ENCODE peak calls at places on chromosomes 12 and 14, in six cellular contexts. B, U, M, C, Q and Y are unnamed samples.

GRCh38 chr12:124917841-124918621 is 3.6 kb upstream of the UBC start:
- DNase-seq in B (peak), C (no peak), Q (no peak), M (no peak), U (peak), Y (peak)

GRCh38 chr14:68088463-68088862 is 268.9 kb downstream of the RAD51B start:
- DNase-seq in B (peak), Q (no peak), U (no peak), C (no peak), M (no peak), Y (no peak)

GRCh38 chr14:91363776-91364523 is 53.7 kb downstream of the CCDC88C start:
- DNase-seq in M (no peak), C (no peak), Q (no peak), U (peak), B (no peak), Y (no peak)

GRCh38 chr12:132373967-132374820 is 44.8 kb upstream of the GALNT9 start:
- DNase-seq in C (no peak), U (no peak), Q (peak), B (peak), M (peak), Y (no peak)

GRCh38 chr14:96574171-96574632 is 72.0 kb downstream of the PAPOLA start:
- DNase-seq in Q (no peak), U (no peak), C (no peak), B (no peak), M (peak), Y (no peak)

GRCh38 chr12:110010853-110011835 is 11.9 kb downstream of the ANKRD13A start:
- DNase-seq in M (no peak), Q (no peak), U (peak), B (no peak), C (peak), Y (no peak)

GRCh38 chr14:56117765-56118610 is at the start of gene PELI2:
- DNase-seq in C (peak), Q (peak), U (peak), M (peak), B (peak), Y (peak)

GRCh38 chr14:34330846-34331245 is 131.2 kb downstream of the SPTSSA start:
- DNase-seq in B (no peak), M (no peak), Q (no peak), C (no peak), U (no peak), Y (no peak)

GRCh38 chr14:101721111-101721510 is 40.4 kb upstream of the PPP2R5C start:
- DNase-seq in C (no peak), U (no peak), M (no peak), Q (no peak), B (no peak), Y (no peak)

GRCh38 chr14:59274991-59275391 is 86.5 kb downstream of the DAAM1 start:
- DNase-seq in U (no peak), Q (no peak), C (peak), B (no peak), M (no peak), Y (no peak)

GRCh38 chr12:89991807-89992206 is 283.2 kb upstream of the ATP2B1 start:
- DNase-seq in Q (no peak), C (no peak), B (no peak), M (no peak), U (no peak), Y (no peak)

GRCh38 chr14:86799244-86799647 is 1193.7 kb downstream of the GALC start:
- DNase-seq in M (peak), B (peak), Q (no peak), U (no peak), C (no peak), Y (no peak)

GRCh38 chr12:87812711-87813110 is 216.5 kb downstream of the C12orf50 start:
- DNase-seq in Q (no peak), B (no peak), C (no peak), M (no peak), U (no peak), Y (no peak)

GRCh38 chr12:84632556-84632955 is 280.0 kb downstream of the SLC6A15 start:
- DNase-seq in C (no peak), Q (no peak), U (no peak), M (no peak), B (no peak), Y (no peak)

GRCh38 chr12:52692253-52692652 is 11.1 kb downstream of the KRT77 start:
- DNase-seq in B (no peak), Q (no peak), U (peak), C (no peak), M (no peak), Y (no peak)

GRCh38 chr14:53990978-53991377 is 34.4 kb upstream of the BMP4 start:
- DNase-seq in C (no peak), Q (no peak), B (no peak), M (no peak), U (no peak), Y (no peak)

GRCh38 chr12:54412786-54413185 is 6.3 kb downstream of the ITGA5 start:
- DNase-seq in B (no peak), M (no peak), U (no peak), C (no peak), Q (no peak), Y (no peak)

GRCh38 chr12:31589896-31590729 is 823 bp downstream of the DENND5B start:
- DNase-seq in M (peak), Q (peak), C (no peak), B (peak), U (peak), Y (peak)